ENCODE peak calls at places on chromosome 15, in seven cellular contexts. G is K562, J is A549, T is HepG2, C is SK-N-SH, Q is H1, X is GM12878. I is an unnamed sample.

GRCh38 chr15:27342991-27343390 is 372.0 kb downstream of the GABRG3 start:
- DNase-seq in G (no peak), J (no peak), T (no peak), C (peak), Q (no peak), X (no peak), I (no peak)

GRCh38 chr15:58229297-58229768 is 91.2 kb downstream of the AQP9 start:
- DNase-seq in G (no peak), J (no peak), T (peak), C (no peak), Q (no peak), X (no peak), I (no peak)

GRCh38 chr15:22888120-22888859 is 49.8 kb downstream of the NIPA2 start:
- DNase-seq in G (peak), J (peak), T (no peak), C (no peak), Q (no peak), X (no peak), I (no peak)

GRCh38 chr15:90190606-90191343 is 10.4 kb upstream of the SEMA4B start:
- DNase-seq in G (peak), J (no peak), T (no peak), C (no peak), Q (no peak), X (no peak), I (no peak)

GRCh38 chr15:79406191-79406590 is 25.9 kb upstream of the MINAR1 start:
- DNase-seq in G (no peak), J (no peak), T (no peak), C (no peak), Q (no peak), X (no peak), I (no peak)

GRCh38 chr15:70856884-70857546 is 3.1 kb upstream of the LARP6 start:
- DNase-seq in G (no peak), J (no peak), T (no peak), C (no peak), Q (no peak), X (no peak), I (peak)

GRCh38 chr15:101505610-101506337 is 16.3 kb upstream of the PCSK6 start:
- DNase-seq in G (no peak), J (no peak), T (no peak), C (no peak), Q (peak), X (no peak), I (no peak)

GRCh38 chr15:70447927-70448698 is 315.2 kb downstream of the UACA start:
- DNase-seq in G (peak), J (no peak), T (no peak), C (peak), Q (no peak), X (no peak), I (no peak)

GRCh38 chr15:42914728-42915497 is 5.7 kb downstream of the TTBK2 start:
- DNase-seq in G (no peak), J (no peak), T (no peak), C (no peak), Q (no peak), X (no peak), I (no peak)

GRCh38 chr15:70033529-70034140 is 64.1 kb downstream of the TLE3 start:
- DNase-seq in G (no peak), J (no peak), T (no peak), C (peak), Q (no peak), X (no peak), I (no peak)

GRCh38 chr15:72827216-72827615 is 43.7 kb upstream of the ADPGK start:
- DNase-seq in G (no peak), J (no peak), T (no peak), C (no peak), Q (no peak), X (no peak), I (no peak)

GRCh38 chr15:69976366-69976994 is 121.2 kb downstream of the TLE3 start:
- DNase-seq in G (peak), J (no peak), T (peak), C (no peak), Q (peak), X (no peak), I (no peak)

GRCh38 chr15:42723068-42723467 is 13.9 kb downstream of the CDAN1 start:
- DNase-seq in G (no peak), J (no peak), T (peak), C (peak), Q (no peak), X (no peak), I (no peak)

GRCh38 chr15:31964586-31965307 is 65.6 kb upstream of the CHRNA7 start:
- DNase-seq in G (no peak), J (no peak), T (no peak), C (no peak), Q (no peak), X (no peak), I (no peak)

GRCh38 chr15:74130089-74130848 is at the start of gene ISLR2:
- DNase-seq in G (no peak), J (no peak), T (no peak), C (peak), Q (no peak), X (no peak), I (no peak)

GRCh38 chr15:73265536-73266153 is 103.1 kb downstream of the HCN4 start:
- DNase-seq in G (peak), J (peak), T (peak), C (peak), Q (peak), X (no peak), I (peak)

GRCh38 chr15:37698679-37699078 is 235.8 kb upstream of the TMCO5A start:
- DNase-seq in G (no peak), J (no peak), T (no peak), C (no peak), Q (no peak), X (no peak), I (no peak)

GRCh38 chr15:62560943-62561571 is 396.0 kb upstream of the C2CD4B start:
- DNase-seq in G (no peak), J (no peak), T (no peak), C (no peak), Q (no peak), X (no peak), I (no peak)

GRCh38 chr15:98809273-98809672 is 160.9 kb downstream of the IGF1R start:
- DNase-seq in G (no peak), J (no peak), T (no peak), C (no peak), Q (no peak), X (no peak), I (no peak)

GRCh38 chr15:32851619-32852416 is 134.0 kb downstream of the GREM1 start:
- DNase-seq in G (no peak), J (no peak), T (no peak), C (no peak), Q (no peak), X (no peak), I (no peak)

GRCh38 chr15:68558318-68559305 is 20.2 kb upstream of the CORO2B start:
- DNase-seq in G (no peak), J (no peak), T (no peak), C (no peak), Q (peak), X (no peak), I (no peak)

GRCh38 chr15:58115692-58116091 is 22.5 kb upstream of the AQP9 start:
- DNase-seq in G (peak), J (peak), T (peak), C (peak), Q (no peak), X (no peak), I (peak)

DNA sequence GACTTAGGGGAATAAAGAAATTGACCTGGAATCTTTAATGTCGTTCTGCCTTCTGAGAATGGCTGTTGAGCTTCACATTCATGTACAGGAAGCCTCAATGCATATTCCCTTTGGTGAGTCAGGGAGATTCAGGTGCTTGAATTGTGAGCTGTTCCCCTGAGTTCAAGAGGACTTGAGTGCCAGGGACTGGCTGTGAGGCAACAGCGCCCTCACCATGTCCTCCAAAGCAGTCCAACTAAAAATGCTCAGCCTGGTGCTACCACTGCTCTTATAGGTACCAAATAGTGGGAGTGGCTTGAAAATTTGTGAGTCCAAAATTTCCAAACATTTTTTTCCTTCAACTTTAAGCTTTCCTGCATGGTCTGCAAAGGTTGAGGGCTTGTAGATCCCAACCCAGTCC is 54.1 kb downstream of the LEO1 start:
- DNase-seq in G (peak), J (peak), T (peak), C (peak), Q (no peak), X (no peak), I (peak)
- TF ChIP-seq CTCF in G (peak), J (peak), T (peak), C (peak), Q (peak), X (peak), I (peak)

DNA sequence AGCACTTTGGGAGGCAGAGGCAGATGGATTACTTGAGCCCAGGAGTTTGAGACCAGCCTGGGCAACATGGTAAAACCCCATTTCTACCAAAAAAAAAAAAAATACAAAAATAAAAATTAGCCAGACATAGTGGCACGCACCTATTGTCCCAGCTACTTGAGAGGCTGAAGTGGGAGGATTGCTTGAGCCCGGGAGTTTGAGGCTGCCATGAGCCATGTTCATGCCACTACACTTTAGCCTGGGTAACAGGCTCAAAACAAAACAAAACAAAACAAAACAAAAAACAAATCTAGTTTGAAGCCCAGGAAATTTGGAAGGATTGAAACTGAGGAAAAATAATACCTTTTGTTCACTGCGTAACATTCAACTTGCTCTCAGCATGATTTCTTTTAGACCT is 16.6 kb downstream of the TMOD3 start:
- DNase-seq in G (no peak), J (no peak), T (no peak), C (no peak), Q (no peak), X (no peak), I (no peak)
- TF ChIP-seq MAX in G (no peak), J (no peak), T (no peak), C (no peak), Q (no peak), X (no peak), I (no peak)

GRCh38 chr15:91982401-91982800 is 128.9 kb downstream of the SLCO3A1 start:
- DNase-seq in G (no peak), J (no peak), T (no peak), C (no peak), Q (no peak), X (no peak), I (no peak)

GRCh38 chr15:91985297-91985696 is 131.8 kb downstream of the SLCO3A1 start:
- DNase-seq in G (no peak), J (no peak), T (no peak), C (no peak), Q (no peak), X (no peak), I (no peak)

GRCh38 chr15:91981802-91982201 is 128.3 kb downstream of the SLCO3A1 start:
- DNase-seq in G (no peak), J (no peak), T (no peak), C (no peak), Q (no peak), X (no peak), I (no peak)

GRCh38 chr15:91984006-91984405 is 130.5 kb downstream of the SLCO3A1 start:
- DNase-seq in G (no peak), J (no peak), T (no peak), C (no peak), Q (no peak), X (no peak), I (no peak)

GRCh38 chr15:91980502-91981267 is 127.2 kb downstream of the SLCO3A1 start:
- DNase-seq in G (no peak), J (no peak), T (no peak), C (no peak), Q (no peak), X (no peak), I (no peak)
- TF ChIP-seq RAD21 in G (no peak), J (no peak), T (no peak), C (no peak), Q (no peak), X (no peak), I (no peak)

GRCh38 chr15:92962914-92963313 is 62.8 kb downstream of the CHD2 start:
- DNase-seq in G (no peak), J (no peak), T (no peak), C (no peak), Q (no peak), X (no peak), I (no peak)
- TF ChIP-seq CTCF in G (no peak), J (no peak), T (no peak), C (no peak), Q (no peak), X (no peak), I (no peak)

GRCh38 chr15:80431635-80432034 is 27.5 kb downstream of the ARNT2 start:
- DNase-seq in G (no peak), J (no peak), T (no peak), C (no peak), Q (no peak), X (no peak), I (no peak)
- TF ChIP-seq MAX in G (no peak), J (no peak), T (no peak), C (no peak), Q (no peak), X (no peak), I (no peak)

GRCh38 chr15:29055876-29056275 is 170.1 kb downstream of the APBA2 start:
- DNase-seq in G (no peak), J (no peak), T (no peak), C (peak), Q (no peak), X (no peak), I (no peak)
- TF ChIP-seq RAD21 in G (no peak), J (no peak), T (no peak), C (no peak), Q (no peak), X (no peak), I (no peak)

DNA sequence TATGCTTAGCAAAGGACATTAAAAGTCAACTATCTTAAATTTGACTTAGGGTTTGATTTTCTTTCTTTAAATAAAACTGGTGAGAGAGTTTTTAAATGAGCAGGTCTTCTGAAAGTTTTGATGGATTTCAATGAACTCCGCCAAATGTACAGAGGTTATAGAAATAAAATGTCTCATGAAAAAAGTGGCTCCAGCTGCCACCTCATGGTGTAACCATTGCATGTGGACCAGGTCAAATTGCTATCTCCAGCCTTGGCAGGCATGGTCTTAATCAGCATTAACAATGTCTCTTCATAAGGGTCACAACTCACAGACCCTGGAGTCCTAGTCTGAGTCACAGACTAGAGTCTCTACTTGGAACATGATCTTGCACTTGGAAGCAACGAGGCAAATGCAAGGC is 182.3 kb downstream of the ADAMTS17 start:
- DNase-seq in G (no peak), J (no peak), T (no peak), C (no peak), Q (no peak), X (no peak), I (no peak)
- TF ChIP-seq CTCF in G (no peak), J (no peak), T (no peak), C (no peak), Q (no peak), X (no peak), I (no peak)

GRCh38 chr15:60208708-60209107 is 189.1 kb downstream of the ANXA2 start:
- DNase-seq in G (no peak), J (no peak), T (no peak), C (no peak), Q (no peak), X (no peak), I (no peak)

GRCh38 chr15:60215225-60215963 is 182.4 kb downstream of the ANXA2 start:
- DNase-seq in G (no peak), J (no peak), T (no peak), C (no peak), Q (no peak), X (no peak), I (no peak)

GRCh38 chr15:60213377-60214010 is 184.3 kb downstream of the ANXA2 start:
- DNase-seq in G (no peak), J (no peak), T (no peak), C (no peak), Q (no peak), X (no peak), I (no peak)

GRCh38 chr15:60214201-60214600 is 183.6 kb downstream of the ANXA2 start:
- DNase-seq in G (no peak), J (no peak), T (no peak), C (no peak), Q (no peak), X (no peak), I (no peak)

GRCh38 chr15:60212536-60212935 is 185.2 kb downstream of the ANXA2 start:
- DNase-seq in G (no peak), J (no peak), T (peak), C (no peak), Q (no peak), X (no peak), I (no peak)
- TF ChIP-seq MAX in G (no peak), J (no peak), T (no peak), C (no peak), Q (no peak), X (no peak), I (no peak)

I was measured in HCT116.